ENCODE peak calls at places on chromosomes 11 and 22, in ten cellular contexts. M is ureter; C is HuH-7; V is activated CD4-positive, alpha-beta T cell treated with anti-CD3 and anti-CD28 coated beads, Interleukin-2, amount 50 U/mL, for 24 hours; T is AG09309; K is LoVo; P is ELR; O is posterior cingulate gyrus; Q is NCI-H345; X is mucosa of gallbladder. Y is an unnamed sample.

GRCh38 chr11:61904539-61905048 is 12.8 kb downstream of the RAB3IL1 start:
- DNase-seq in Q (no peak), M (no peak), K (no peak), C (no peak), P (no peak), V (no peak), T (no peak), X (peak), O (no peak), Y (no peak)

GRCh38 chr22:50489363-50490243 is 2.9 kb downstream of the MIOX start:
- DNase-seq in Q (no peak), V (no peak), C (no peak), X (no peak), T (no peak), P (no peak), K (no peak), M (no peak), O (no peak), Y (no peak)

GRCh38 chr11:78784321-78785061 is 209.8 kb upstream of the NARS2 start:
- DNase-seq in Q (no peak), K (no peak), O (no peak), M (no peak), X (no peak), P (peak), C (no peak), V (no peak), T (peak), Y (peak)

GRCh38 chr22:19722175-19722914 is 994 bp upstream of the GP1BB start:
- DNase-seq in P (no peak), C (no peak), O (no peak), K (no peak), V (no peak), T (no peak), M (no peak), X (no peak), Q (no peak), Y (no peak)

GRCh38 chr11:19714387-19715363 is 2.0 kb downstream of the NAV2 start:
- DNase-seq in C (no peak), X (no peak), T (no peak), Q (no peak), P (peak), V (no peak), K (no peak), O (peak), M (peak), Y (peak)

GRCh38 chr11:57167125-57167839 is 14.5 kb upstream of the LRRC55 start:
- DNase-seq in O (no peak), V (no peak), K (no peak), C (no peak), T (no peak), P (no peak), Q (no peak), X (peak), M (no peak), Y (no peak)

GRCh38 chr11:117745346-117745745 is 51.7 kb downstream of the DSCAML1 start:
- DNase-seq in Q (no peak), V (no peak), K (no peak), X (no peak), T (no peak), O (no peak), C (no peak), P (no peak), M (no peak), Y (no peak)

GRCh38 chr22:42365337-42365865 is 66.8 kb downstream of the NFAM1 start:
- DNase-seq in V (no peak), O (no peak), X (no peak), P (no peak), K (no peak), T (no peak), C (no peak), M (no peak), Q (peak), Y (no peak)

GRCh38 chr22:23787910-23788309 is 1.1 kb downstream of the SMARCB1 start:
- DNase-seq in M (no peak), P (no peak), V (no peak), T (no peak), K (no peak), X (no peak), O (no peak), C (no peak), Q (no peak), Y (no peak)

GRCh38 chr11:36478700-36479329 is 31.3 kb downstream of the TRAF6 start:
- DNase-seq in K (peak), M (no peak), O (peak), T (peak), V (no peak), P (peak), X (peak), Q (peak), C (peak), Y (peak)

GRCh38 chr11:101441747-101442146 is 142.1 kb downstream of the TRPC6 start:
- DNase-seq in K (no peak), T (no peak), P (no peak), C (no peak), Q (no peak), M (peak), V (no peak), X (peak), O (no peak), Y (peak)

GRCh38 chr22:48696371-48696770 is 1131.3 kb downstream of the BRD1 start:
- DNase-seq in M (no peak), X (no peak), T (no peak), O (no peak), Q (no peak), P (no peak), K (no peak), C (no peak), V (no peak), Y (no peak)